ENCODE peak calls at places on chromosomes 13 and 19, in nine cellular contexts. B is RWPE1; A is HFFc6; W is astrocyte; J is breast epithelium; U is ascending aorta; K is GM12865; N is thoracic aorta; T is CD4-positive, alpha-beta T cell. H is an unnamed sample.

GRCh38 chr13:50670847-50671542 is 172.5 kb downstream of the DLEU7 start:
- DNase-seq in T (no peak), J (no peak), A (no peak), K (no peak), N (no peak), B (no peak), W (no peak), U (no peak), H (no peak)

GRCh38 chr13:90717451-90717936 is 630.0 kb upstream of the MIR17HG start:
- DNase-seq in N (no peak), T (no peak), J (no peak), A (peak; percentile 77), U (no peak), K (no peak), B (peak; percentile 56), W (peak; percentile 97), H (no peak)

GRCh38 chr13:21668665-21669599 is 1.9 kb upstream of the FGF9 start:
- DNase-seq in B (no peak), W (peak; percentile 36), K (peak; percentile 67), T (peak; percentile 37), A (no peak), J (no peak), U (no peak), N (no peak), H (no peak)

GRCh38 chr19:35663981-35664380 is 2.3 kb upstream of the UPK1A start:
- DNase-seq in U (no peak), A (no peak), T (no peak), B (no peak), W (no peak), J (no peak), N (no peak), K (no peak), H (no peak)

GRCh38 chr13:42990147-42990990 is 1.7 kb downstream of the EPSTI1 start:
- DNase-seq in J (no peak), N (no peak), K (peak; percentile 41), B (no peak), W (no peak), U (no peak), A (no peak), T (no peak), H (no peak)

GRCh38 chr19:49809155-49809986 is 3.7 kb downstream of the FUZ start:
- DNase-seq in A (no peak), K (peak; percentile 33), W (peak; percentile 16), B (peak; percentile 31), T (peak; percentile 41), N (no peak), U (no peak), J (peak; percentile 75), H (no peak)

GRCh38 chr19:48237057-48237456 is 18.7 kb downstream of the CARD8 start:
- DNase-seq in W (no peak), B (no peak), N (no peak), K (no peak), T (no peak), U (no peak), J (no peak), A (no peak), H (no peak)

GRCh38 chr19:6047741-6048231 is 62.5 kb downstream of the RFX2 start:
- DNase-seq in W (no peak), K (peak; percentile 31), T (no peak), J (peak; percentile 48), N (no peak), B (peak; percentile 40), U (no peak), A (peak; percentile 62), H (peak; percentile 61)

GRCh38 chr13:98525452-98525851 is 51.5 kb downstream of the STK24 start:
- DNase-seq in N (no peak), J (no peak), T (no peak), B (no peak), U (no peak), A (no peak), K (no peak), W (no peak), H (no peak)

GRCh38 chr13:38767506-38768265 is 80.8 kb downstream of the FREM2 start:
- DNase-seq in A (no peak), W (no peak), N (no peak), T (no peak), J (no peak), K (no peak), U (no peak), B (no peak), H (no peak)

GRCh38 chr19:47613165-47614146 is 4.5 kb downstream of the BICRA start:
- DNase-seq in B (no peak), U (no peak), A (peak; percentile 60), N (no peak), K (no peak), T (no peak), W (peak; percentile 68), J (no peak), H (peak; percentile 75)

GRCh38 chr13:41554626-41555386 is 97.5 kb downstream of the RGCC start:
- DNase-seq in B (no peak), J (no peak), K (peak; percentile 72), N (no peak), A (no peak), U (no peak), T (no peak), W (no peak), H (no peak)

GRCh38 chr19:16400911-16401675 is 70.7 kb downstream of the EPS15L1 start:
- DNase-seq in A (no peak), W (peak; percentile 46), K (no peak), T (no peak), B (no peak), N (peak; percentile 40), J (no peak), U (no peak), H (no peak)

GRCh38 chr13:113216165-113217056 is 7.0 kb downstream of the CUL4A start:
- DNase-seq in K (no peak), B (peak; percentile 65), J (no peak), A (peak; percentile 84), U (no peak), W (peak; percentile 78), T (no peak), N (no peak), H (no peak)

GRCh38 chr13:100381595-100382224 is 206.9 kb downstream of the GGACT start:
- DNase-seq in W (no peak), B (no peak), T (no peak), U (no peak), J (no peak), A (no peak), K (no peak), N (no peak), H (no peak)
- TF ChIP-seq CTCF in W (no peak), B (no peak), T (no peak), U (no peak), J (no peak), A (no peak), K (no peak), N (no peak), H (no peak)

GRCh38 chr19:12804051-12804450 is 2.2 kb downstream of the THSD8 start:
- DNase-seq in W (no peak), J (no peak), A (no peak), B (no peak), N (no peak), T (no peak), U (no peak), K (no peak), H (no peak)

GRCh38 chr19:12801466-12802266 is at the start of the genes PRDX2 and THSD8:
- DNase-seq in J (peak; percentile 76), T (peak; percentile 46), K (peak; percentile 78), U (no peak), N (no peak), A (no peak), B (peak; percentile 79), W (no peak), H (peak; percentile 89)

GRCh38 chr19:12800873-12801465 is 631 bp downstream of the PRDX2 start:
- DNase-seq in K (no peak), T (no peak), U (no peak), A (no peak), N (no peak), W (no peak), J (no peak), B (no peak), H (no peak)

GRCh38 chr19:12802267-12803106 is 618 bp downstream of the THSD8 start:
- DNase-seq in N (no peak), K (no peak), T (no peak), J (no peak), B (peak; percentile 13), W (no peak), A (no peak), U (no peak), H (no peak)

DNA sequence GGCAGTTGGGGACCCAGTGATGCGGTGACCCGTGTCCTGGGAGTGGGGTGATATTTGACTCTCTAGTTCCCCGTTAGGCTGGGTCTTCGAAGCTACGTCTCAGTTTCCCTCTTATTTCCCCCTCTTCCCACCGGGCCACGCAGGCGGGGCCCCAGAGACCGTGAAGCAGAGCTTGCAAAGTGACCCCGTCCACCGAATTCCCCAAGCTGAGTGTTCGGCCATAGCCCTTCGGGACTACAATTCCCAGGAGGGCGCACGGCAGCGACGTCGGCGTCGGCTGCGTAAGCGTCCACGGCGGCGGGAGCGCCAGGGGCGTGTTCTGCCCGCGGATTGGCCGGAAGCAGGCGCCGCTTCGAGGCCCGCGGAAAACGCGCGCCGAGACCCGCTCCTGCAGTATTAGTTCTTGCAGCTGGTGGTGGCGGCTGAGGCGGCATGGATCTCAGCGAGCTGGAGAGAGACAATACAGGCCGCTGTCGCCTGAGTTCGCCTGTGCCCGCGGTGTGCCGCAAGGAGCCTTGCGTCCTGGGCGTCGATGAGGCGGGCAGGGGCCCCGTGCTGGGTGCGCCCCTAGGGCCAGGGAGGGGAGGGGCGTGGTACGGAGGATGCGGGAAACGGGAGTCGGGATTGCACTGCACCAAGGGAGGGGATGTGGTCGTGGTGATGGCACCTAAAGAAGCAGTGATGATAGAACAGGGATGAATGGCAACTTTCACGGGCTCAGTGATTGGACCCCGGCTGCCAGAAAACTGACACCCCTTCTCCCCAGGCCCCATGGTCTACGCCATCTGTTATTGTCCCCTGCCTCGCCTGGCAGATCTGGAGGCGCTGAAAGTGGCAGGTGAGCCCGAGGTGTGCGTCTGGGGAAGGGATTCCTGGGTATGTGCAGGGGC is at the start of gene RNASEH2A:
- DNase-seq in B (peak; percentile 88), J (peak; percentile 86), U (no peak), A (peak; percentile 85), T (peak; percentile 74), W (peak; percentile 80), N (no peak), K (peak; percentile 96), H (peak; percentile 92)
- TF ChIP-seq CTCF in B (no peak), J (no peak), U (no peak), A (no peak), T (no peak), W (no peak), N (no peak), K (peak; percentile 0), H (peak; percentile 24)

GRCh38 chr19:56105090-56105701 is 15.9 kb downstream of the ZNF787 start:
- DNase-seq in N (peak; percentile 30), T (peak; percentile 52), B (no peak), A (no peak), J (peak; percentile 89), K (no peak), W (peak; percentile 32), U (no peak), H (no peak)
- TF ChIP-seq CTCF in N (peak; percentile 76), T (peak; percentile 71), B (peak; percentile 39), A (no peak), J (peak; percentile 63), K (peak; percentile 28), W (no peak), U (peak; percentile 65), H (peak; percentile 71)

DNA sequence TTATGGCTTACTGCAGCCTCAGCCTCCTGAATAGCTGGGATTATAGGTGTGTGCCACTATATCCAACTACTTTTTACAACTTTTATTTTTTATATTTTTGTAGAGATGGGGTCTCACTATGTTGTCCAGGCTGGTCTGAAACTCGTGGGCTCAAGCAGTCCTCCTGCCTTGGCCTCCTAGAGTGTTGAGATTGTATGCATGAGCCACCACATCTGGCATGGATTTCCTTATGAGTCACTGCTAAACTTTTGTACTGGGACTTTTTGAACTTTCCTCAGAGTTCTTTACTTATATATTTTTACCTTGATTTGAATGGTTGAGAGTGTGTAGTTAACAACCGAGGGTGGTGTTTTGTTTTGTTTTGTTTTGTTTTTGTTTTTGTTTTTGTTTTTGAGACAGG is 33.4 kb downstream of the DNAJC3 start:
- DNase-seq in A (peak; percentile 39), N (no peak), B (no peak), W (peak; percentile 57), K (peak; percentile 33), J (no peak), U (no peak), T (no peak), H (no peak)
- TF ChIP-seq CTCF in A (no peak), N (no peak), B (no peak), W (no peak), K (no peak), J (no peak), U (no peak), T (no peak), H (no peak)